ENCODE peak calls at places on chromosome 3, in nine cellular contexts. T is transverse colon; E is H7; P is brain microvascular endothelial cell; G is IMR-90; W is CD8-positive, alpha-beta T cell; H is Panc1; B is bronchial epithelial cell; C is pancreas. Z is an unnamed sample. For H3K36me3, the result is how much of the 10 kb centered on the place peaks cover.

GRCh38 chr3:39413691-39414420 is 7.3 kb downstream of the RPSA start:
- DNase-seq in T (no peak), E (no peak), P (no peak), G (no peak), W (no peak), H (no peak), B (no peak), C (no peak), Z (no peak)

GRCh38 chr3:105837143-105837740 is 31.6 kb downstream of the CBLB start:
- DNase-seq in T (no peak), E (no peak), P (no peak), G (no peak), W (no peak), H (no peak), B (no peak), C (no peak), Z (no peak)

GRCh38 chr3:86996261-86996955 is 5.5 kb upstream of the VGLL3 start:
- DNase-seq in T (no peak), E (no peak), P (peak), G (peak), W (no peak), H (no peak), B (no peak), C (no peak), Z (no peak)

GRCh38 chr3:4714045-4714444 is 220.9 kb downstream of the ITPR1 start:
- DNase-seq in T (peak), E (no peak), P (no peak), G (no peak), W (no peak), H (no peak), B (no peak), C (no peak), Z (no peak)

GRCh38 chr3:104279617-104280016 is 1087.1 kb upstream of the ALCAM start:
- DNase-seq in T (no peak), E (no peak), P (peak), G (peak), W (no peak), H (no peak), B (peak), C (no peak), Z (no peak)

GRCh38 chr3:99474776-99475175 is 163.6 kb upstream of the COL8A1 start:
- DNase-seq in T (no peak), E (no peak), P (no peak), G (peak), W (no peak), H (no peak), B (no peak), C (no peak), Z (no peak)

GRCh38 chr3:82133070-82133606 is 371.7 kb upstream of the GBE1 start:
- DNase-seq in T (peak), E (peak), P (peak), G (peak), W (no peak), H (peak), B (peak), C (peak), Z (no peak)

GRCh38 chr3:63067999-63068645 is 192.9 kb upstream of the CADPS start:
- DNase-seq in T (no peak), E (peak), P (peak), G (peak), W (no peak), H (no peak), B (peak), C (no peak), Z (no peak)

GRCh38 chr3:177447938-177448337 is 250.7 kb upstream of the TBL1XR1 start:
- DNase-seq in T (peak), E (no peak), P (no peak), G (no peak), W (no peak), H (no peak), B (peak), C (no peak), Z (no peak)

GRCh38 chr3:152328841-152329240 is 60.1 kb downstream of the MBNL1 start:
- DNase-seq in T (no peak), E (no peak), P (peak), G (peak), W (no peak), H (peak), B (peak), C (no peak), Z (no peak)

GRCh38 chr3:152331975-152332374 is 63.2 kb downstream of the MBNL1 start:
- DNase-seq in T (no peak), E (no peak), P (no peak), G (peak), W (no peak), H (no peak), B (no peak), C (no peak), Z (no peak)

GRCh38 chr3:152333928-152334327 is 65.2 kb downstream of the MBNL1 start:
- DNase-seq in T (no peak), E (no peak), P (no peak), G (no peak), W (no peak), H (no peak), B (no peak), C (no peak), Z (no peak)

GRCh38 chr3:152331018-152331541 is 62.4 kb downstream of the MBNL1 start:
- DNase-seq in T (no peak), E (no peak), P (peak), G (peak), W (no peak), H (peak), B (peak), C (no peak), Z (no peak)

GRCh38 chr3:152330565-152330964 is 61.8 kb downstream of the MBNL1 start:
- DNase-seq in T (no peak), E (no peak), P (no peak), G (no peak), W (no peak), H (no peak), B (no peak), C (no peak), Z (no peak)
- H3K36me3 ChIP-seq in T (under half), E (under half), P (under half), G (under half), W (under half), H (under half), B (under half), C (under half), Z (under half)

GRCh38 chr3:123444744-123445143 is 4.1 kb downstream of the ADCY5 start:
- DNase-seq in T (no peak), E (no peak), P (no peak), G (no peak), W (no peak), H (no peak), B (no peak), C (no peak), Z (no peak)
- H3K4me3 ChIP-seq in T (no peak), E (no peak), P (no peak), G (no peak), W (no peak), H (no peak), B (no peak), C (no peak), Z (peak)

DNA sequence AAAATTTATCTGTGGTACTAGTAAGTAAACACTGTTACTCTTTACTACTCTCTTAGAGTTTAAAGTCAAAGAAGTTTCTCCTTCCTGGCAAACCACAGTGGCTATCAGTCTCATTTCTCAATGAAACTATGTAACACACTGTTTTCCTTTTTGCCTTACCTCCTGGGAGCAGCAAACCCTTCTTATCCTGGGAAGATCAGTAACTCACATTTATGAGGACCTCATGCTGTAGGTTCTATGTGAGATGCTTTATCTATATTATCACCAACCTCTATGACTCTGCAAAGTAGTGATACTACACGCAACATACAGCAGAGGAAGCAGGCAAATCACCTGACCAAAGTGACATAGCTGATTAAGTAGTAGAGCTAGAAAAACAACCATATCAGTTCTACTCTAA is 35.3 kb downstream of the PBRM1 start:
- DNase-seq in T (no peak), E (no peak), P (peak), G (peak), W (no peak), H (no peak), B (no peak), C (no peak), Z (no peak)
- H3K36me3 ChIP-seq in T (half or more), E (under half), P (under half), G (under half), W (under half), H (under half), B (under half), C (under half), Z (under half)

GRCh38 chr3:174330303-174330702 is 528.8 kb upstream of the NAALADL2 start:
- DNase-seq in T (no peak), E (no peak), P (peak), G (peak), W (no peak), H (no peak), B (peak), C (no peak), Z (no peak)
- H3K4me3 ChIP-seq in T (no peak), E (no peak), P (no peak), G (no peak), W (no peak), H (no peak), B (no peak), C (no peak), Z (no peak)

GRCh38 chr3:113804701-113805100 is 33.9 kb upstream of the GRAMD1C start:
- DNase-seq in T (no peak), E (no peak), P (no peak), G (no peak), W (no peak), H (no peak), B (no peak), C (no peak), Z (no peak)

GRCh38 chr3:113802795-113803455 is 35.7 kb upstream of the GRAMD1C start:
- DNase-seq in T (no peak), E (no peak), P (no peak), G (no peak), W (no peak), H (no peak), B (no peak), C (no peak), Z (no peak)

GRCh38 chr3:113805249-113805648 is 33.3 kb upstream of the GRAMD1C start:
- DNase-seq in T (no peak), E (no peak), P (no peak), G (no peak), W (no peak), H (no peak), B (no peak), C (no peak), Z (no peak)
- H3K36me3 ChIP-seq in T (under half), E (under half), P (under half), G (under half), W (under half), H (under half), B (under half), C (under half), Z (under half)

DNA sequence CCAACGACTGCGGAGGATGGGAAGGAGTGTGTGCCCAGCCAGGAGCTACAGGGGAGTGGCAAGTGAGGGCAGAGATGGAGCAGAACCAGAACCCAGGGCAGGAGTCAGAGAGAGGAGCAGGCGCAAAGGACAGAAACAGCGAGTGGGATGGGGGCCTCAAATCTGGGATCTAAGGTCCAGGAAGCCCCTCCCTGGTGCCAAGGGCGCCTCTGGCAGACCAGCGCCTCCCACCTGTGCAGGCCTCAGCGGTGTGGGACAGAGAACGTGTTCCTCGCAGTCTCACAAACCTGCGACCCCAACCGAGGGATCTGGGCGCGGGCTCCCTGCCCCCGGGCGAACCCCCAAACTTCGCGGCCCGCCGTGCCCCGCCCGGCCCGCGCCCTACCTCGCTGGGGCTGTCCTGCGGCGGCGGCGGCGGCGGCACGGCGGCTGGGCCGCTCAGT is 292 bp downstream of the PCBP4 start:
- DNase-seq in T (no peak), E (no peak), P (no peak), G (no peak), W (no peak), H (no peak), B (no peak), C (no peak), Z (no peak)
- H3K4me3 ChIP-seq in T (peak), E (peak), P (peak), G (peak), W (peak), H (peak), B (peak), C (peak), Z (peak)

GRCh38 chr3:78951546-78951945 is 816.3 kb downstream of the ROBO1 start:
- DNase-seq in T (no peak), E (no peak), P (peak), G (peak), W (no peak), H (no peak), B (no peak), C (no peak), Z (no peak)
- H3K36me3 ChIP-seq in T (under half), E (under half), P (under half), G (under half), W (under half), H (under half), B (under half), C (under half), Z (under half)

GRCh38 chr3:184377882-184378445 is at the start of gene THPO:
- DNase-seq in T (no peak), E (peak), P (no peak), G (no peak), W (no peak), H (no peak), B (no peak), C (peak), Z (no peak)

GRCh38 chr3:184375747-184376495 is 2.1 kb downstream of the THPO start:
- DNase-seq in T (no peak), E (peak), P (no peak), G (no peak), W (no peak), H (no peak), B (no peak), C (peak), Z (no peak)

GRCh38 chr3:184379375-184380209 is at the start of gene CHRD:
- DNase-seq in T (no peak), E (peak), P (no peak), G (no peak), W (no peak), H (no peak), B (no peak), C (peak), Z (no peak)

GRCh38 chr3:184378650-184379374 is 805 bp upstream of the THPO start:
- DNase-seq in T (no peak), E (peak), P (no peak), G (no peak), W (no peak), H (no peak), B (no peak), C (peak), Z (no peak)

DNA sequence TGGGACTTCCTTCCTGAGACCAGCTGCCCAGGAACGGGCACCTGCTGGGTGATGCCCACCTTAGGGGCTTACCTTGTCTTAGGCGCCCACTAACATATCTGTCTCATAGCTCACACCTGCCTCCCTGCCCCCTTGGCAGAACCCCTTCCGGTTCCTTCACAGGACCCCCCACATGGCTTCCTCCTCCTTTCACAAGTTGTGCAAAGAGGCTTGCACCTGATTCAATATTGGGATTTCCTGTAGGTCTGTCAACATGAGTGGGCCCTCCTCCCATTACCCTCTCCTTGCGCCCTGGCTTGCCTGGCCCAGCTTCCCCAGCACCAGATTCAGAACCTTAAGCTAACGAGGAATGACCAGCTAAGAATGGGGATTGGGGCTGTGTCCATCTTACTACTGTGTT is 633 bp downstream of the THPO start:
- DNase-seq in T (no peak), E (no peak), P (no peak), G (no peak), W (no peak), H (no peak), B (no peak), C (peak), Z (no peak)
- H3K4me3 ChIP-seq in T (no peak), E (no peak), P (no peak), G (no peak), W (no peak), H (no peak), B (no peak), C (no peak), Z (no peak)

DNA sequence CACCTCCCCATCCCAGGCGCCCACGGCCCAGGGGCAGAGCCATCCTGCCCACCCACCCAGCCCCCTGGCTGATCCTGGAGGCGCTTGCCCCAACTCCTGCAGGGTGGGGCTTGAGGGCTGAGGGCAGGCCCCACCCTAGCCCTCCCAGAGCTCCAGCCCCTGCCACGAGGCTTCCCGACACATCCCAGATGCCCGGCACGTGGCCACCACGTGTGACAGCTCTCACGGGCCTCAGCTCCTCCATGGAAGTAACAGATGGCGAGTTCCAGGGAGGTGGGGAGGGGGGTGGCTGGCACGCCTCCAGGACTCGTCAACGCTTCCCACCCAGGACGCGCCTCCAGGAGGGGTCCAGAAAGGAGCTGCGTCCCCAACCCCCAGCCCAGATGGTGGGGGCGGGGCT is 29.1 kb downstream of the PLXND1 start:
- DNase-seq in T (peak), E (no peak), P (no peak), G (no peak), W (no peak), H (no peak), B (no peak), C (no peak), Z (no peak)
- H3K36me3 ChIP-seq in T (under half), E (under half), P (half or more), G (under half), W (under half), H (under half), B (under half), C (under half), Z (under half)

GRCh38 chr3:128009952-128010846 is 42.0 kb upstream of the SEC61A1 start:
- DNase-seq in T (no peak), E (no peak), P (no peak), G (peak), W (no peak), H (no peak), B (peak), C (no peak), Z (no peak)
- H3K4me3 ChIP-seq in T (no peak), E (no peak), P (no peak), G (no peak), W (no peak), H (no peak), B (peak), C (no peak), Z (no peak)

Z was measured in thoracic aorta.